ENCODE peak calls at places on chromosomes 4 and X, in six cellular contexts. C is breast epithelium, F is endothelial cell of umbilical vein, Y is AG10803, Q is H1, M is HepG2. U is an unnamed sample.

GRCh38 chr4:109872065-109872464 is 24.2 kb downstream of the LRIT3 start:
- DNase-seq in C (no peak), F (no peak), Y (no peak), M (no peak), Q (no peak), U (no peak)

GRCh38 chrX:96481831-96482230 is 202.8 kb upstream of the DIAPH2 start:
- DNase-seq in Y (no peak), M (no peak), F (no peak), Q (no peak), C (no peak), U (no peak)

GRCh38 chr4:4457803-4458550 is 71.1 kb downstream of the NSG1 start:
- DNase-seq in M (no peak), F (peak), Q (no peak), Y (peak), C (no peak), U (no peak)

GRCh38 chrX:47749185-47749967 is 87.3 kb upstream of the ZNF81 start:
- DNase-seq in Q (no peak), M (no peak), F (no peak), C (no peak), Y (peak), U (no peak)

GRCh38 chrX:46967547-46967946 is 55.3 kb downstream of the JADE3 start:
- DNase-seq in C (no peak), F (no peak), M (no peak), Y (no peak), Q (no peak), U (no peak)

GRCh38 chr4:1072830-1073446 is 40.4 kb downstream of the RNF212 start:
- DNase-seq in F (peak), C (peak), Q (no peak), M (peak), Y (peak), U (peak)

GRCh38 chr4:18020145-18020670 is 1.3 kb downstream of the LCORL start:
- DNase-seq in Y (peak), C (no peak), M (no peak), Q (no peak), F (peak), U (no peak)

GRCh38 chr4:114582625-114583024 is 16.0 kb upstream of the UGT8 start:
- DNase-seq in F (no peak), C (no peak), Y (no peak), Q (no peak), M (no peak), U (no peak)

GRCh38 chrX:131985526-131986049 is 37.5 kb upstream of the STK26 start:
- DNase-seq in F (no peak), M (peak), Q (no peak), C (no peak), Y (no peak), U (no peak)

GRCh38 chrX:155819966-155820491 is 61.1 kb upstream of the VAMP7 start:
- DNase-seq in Q (peak), M (peak), C (peak), F (peak), Y (peak), U (peak)

GRCh38 chr4:184937745-184938144 is 80.5 kb upstream of the HELT start:
- DNase-seq in Y (no peak), M (no peak), F (no peak), Q (no peak), C (no peak), U (peak)

GRCh38 chr4:89303177-89303576 is 4.4 kb downstream of the GPRIN3 start:
- DNase-seq in C (no peak), Q (no peak), F (no peak), Y (no peak), M (no peak), U (no peak)

GRCh38 chr4:65698631-65699030 is 28.3 kb upstream of the EPHA5 start:
- DNase-seq in M (no peak), Y (no peak), Q (no peak), C (no peak), F (no peak), U (no peak)

GRCh38 chr4:42488554-42488953 is 91.3 kb downstream of the SHISA3 start:
- DNase-seq in Y (no peak), Q (no peak), M (no peak), F (no peak), C (no peak), U (no peak)

GRCh38 chr4:150395872-150396271 is 186.1 kb upstream of the MAB21L2 start:
- DNase-seq in M (no peak), F (no peak), Y (no peak), Q (no peak), C (no peak), U (no peak)

GRCh38 chr4:144449623-144450022 is 196.3 kb upstream of the HHIP start:
- DNase-seq in Q (no peak), C (no peak), M (no peak), Y (peak), F (peak), U (no peak)

GRCh38 chr4:4981427-4981826 is 37.8 kb downstream of the CYTL1 start:
- DNase-seq in M (no peak), C (no peak), F (no peak), Y (peak), Q (no peak), U (no peak)

GRCh38 chrX:136619889-136620505 is 28.0 kb upstream of the CD40LG start:
- DNase-seq in M (no peak), Q (no peak), Y (no peak), F (no peak), C (no peak), U (no peak)

GRCh38 chrX:140664939-140665338 is 44.6 kb upstream of the LINC00632 start:
- DNase-seq in Y (peak), C (no peak), Q (no peak), F (no peak), M (peak), U (no peak)

GRCh38 chr4:23814606-23815005 is 75.2 kb downstream of the PPARGC1A start:
- DNase-seq in F (no peak), Y (peak), C (no peak), M (no peak), Q (no peak), U (no peak)

DNA sequence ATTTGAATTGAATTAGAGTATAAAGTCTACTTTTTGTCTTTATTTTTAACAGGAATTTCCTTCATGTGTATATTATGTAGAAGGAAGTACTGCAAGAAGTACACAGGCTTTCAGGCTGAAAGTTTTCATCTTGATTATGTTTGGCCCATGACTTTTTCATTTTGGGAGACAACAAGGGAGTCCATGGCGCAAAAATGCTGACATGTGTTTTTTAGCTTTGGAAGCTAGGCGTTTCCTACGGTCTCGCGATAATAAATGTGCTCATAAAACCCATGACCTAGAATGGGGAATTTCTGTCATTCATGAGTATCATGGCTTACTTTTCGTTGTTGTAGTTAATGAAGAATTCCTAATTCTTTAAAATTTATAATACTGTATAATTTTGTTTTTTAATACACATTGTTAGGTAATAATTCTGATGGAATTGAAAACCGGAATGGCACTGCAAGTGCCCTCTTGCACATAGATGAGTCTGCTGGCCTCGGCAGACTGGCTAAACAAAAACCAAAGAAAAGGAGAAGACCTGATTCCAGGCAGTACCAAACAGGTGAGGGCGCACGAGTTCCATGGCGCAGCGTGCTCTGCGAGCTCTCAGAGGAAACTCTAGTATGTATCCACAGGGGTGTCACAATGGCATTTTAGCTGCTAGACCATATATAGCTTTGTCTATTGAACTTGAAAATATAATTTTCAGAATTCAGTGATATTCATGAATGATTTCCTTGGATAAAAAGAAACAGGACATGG is 59.1 kb downstream of the ZFX start:
- DNase-seq in M (no peak), Y (no peak), F (no peak), C (no peak), Q (no peak), U (no peak)
- TF ChIP-seq CTCF in M (no peak), Y (no peak), F (no peak), C (no peak), Q (no peak), U (no peak)

GRCh38 chr4:3386486-3386885 is 55.3 kb upstream of the HGFAC start:
- DNase-seq in Y (no peak), Q (no peak), F (no peak), M (no peak), C (peak), U (no peak)

GRCh38 chr4:3384391-3384770 is 57.4 kb upstream of the HGFAC start:
- DNase-seq in F (no peak), Q (no peak), C (no peak), M (no peak), Y (no peak), U (no peak)

GRCh38 chr4:3387154-3387942 is 54.4 kb upstream of the HGFAC start:
- DNase-seq in M (no peak), F (no peak), Y (no peak), Q (no peak), C (no peak), U (no peak)

GRCh38 chr4:3384771-3385701 is 56.7 kb upstream of the HGFAC start:
- DNase-seq in C (peak), M (peak), Y (no peak), Q (no peak), F (peak), U (no peak)

GRCh38 chr4:3385719-3386440 is 55.9 kb upstream of the HGFAC start:
- DNase-seq in M (no peak), C (peak), Y (no peak), Q (no peak), F (no peak), U (no peak)
- H3K4me3 ChIP-seq in M (peak), C (peak), Y (no peak), Q (no peak), F (no peak), U (no peak)

GRCh38 chr4:56764775-56765174 is 56.7 kb downstream of the SPINK2 start:
- DNase-seq in Y (peak), Q (no peak), C (no peak), F (no peak), M (no peak), U (peak)

GRCh38 chr4:56760194-56760593 is 61.3 kb downstream of the SPINK2 start:
- DNase-seq in F (no peak), C (no peak), Q (no peak), Y (no peak), M (no peak), U (no peak)

GRCh38 chr4:56764206-56764605 is 57.3 kb downstream of the SPINK2 start:
- DNase-seq in Y (no peak), M (no peak), Q (no peak), C (no peak), F (no peak), U (no peak)

GRCh38 chr4:56757821-56758400 is 63.6 kb downstream of the SPINK2 start:
- DNase-seq in F (peak), Q (peak), C (peak), M (peak), Y (peak), U (peak)

DNA sequence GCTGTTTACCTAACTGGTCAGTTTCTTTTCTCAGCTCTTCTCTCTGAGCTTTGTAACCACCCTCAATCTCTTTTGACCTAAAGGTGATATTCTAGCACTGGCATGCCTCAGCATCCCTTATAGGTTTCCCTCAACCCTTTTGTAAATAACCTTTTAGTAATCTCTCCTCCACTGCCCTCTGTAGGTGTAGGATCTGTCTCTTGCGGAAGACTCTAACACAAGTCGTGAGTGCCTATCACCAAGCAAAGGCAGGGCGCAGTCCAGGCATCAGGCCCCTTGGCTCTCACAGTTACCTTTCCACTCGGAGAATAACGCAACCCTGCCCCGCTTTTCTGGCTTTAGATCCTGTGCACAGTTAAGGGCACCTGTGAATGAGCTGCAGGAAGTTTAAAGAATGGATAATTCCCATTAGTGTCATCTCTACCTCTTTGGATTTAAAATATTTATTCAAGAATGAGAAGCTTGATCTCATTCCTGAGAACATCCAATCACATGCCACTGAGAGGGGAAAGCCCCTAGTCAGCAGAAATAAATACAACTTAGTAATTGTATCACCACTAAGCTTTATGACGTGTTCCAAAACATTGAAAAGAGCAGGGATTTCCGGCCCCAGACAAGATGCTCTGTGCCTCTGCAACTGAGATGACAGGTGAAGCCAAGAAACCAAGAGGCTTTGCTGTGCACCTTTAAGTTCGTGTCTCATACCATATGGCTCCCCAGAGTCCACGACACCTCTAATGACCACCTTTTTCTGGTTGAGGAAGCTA is 58.8 kb downstream of the SPINK2 start:
- DNase-seq in Y (no peak), F (no peak), Q (no peak), M (no peak), C (no peak), U (no peak)
- TF ChIP-seq CTCF in Y (no peak), F (no peak), Q (no peak), M (no peak), C (no peak), U (no peak)

GRCh38 chrX:110316351-110317078 is 1.4 kb downstream of the AMMECR1 start:
- DNase-seq in C (no peak), Q (no peak), F (peak), Y (peak), M (no peak), U (no peak)

GRCh38 chrX:110318664-110318968 is 731 bp upstream of the AMMECR1 start:
- DNase-seq in Y (no peak), F (peak), Q (no peak), C (no peak), M (no peak), U (no peak)

GRCh38 chrX:110315541-110315940 is 2.3 kb downstream of the AMMECR1 start:
- DNase-seq in C (no peak), Y (no peak), Q (no peak), F (no peak), M (no peak), U (no peak)

GRCh38 chrX:110317079-110317819 is 636 bp downstream of the AMMECR1 start:
- DNase-seq in F (peak), Q (no peak), Y (no peak), M (no peak), C (no peak), U (no peak)

DNA sequence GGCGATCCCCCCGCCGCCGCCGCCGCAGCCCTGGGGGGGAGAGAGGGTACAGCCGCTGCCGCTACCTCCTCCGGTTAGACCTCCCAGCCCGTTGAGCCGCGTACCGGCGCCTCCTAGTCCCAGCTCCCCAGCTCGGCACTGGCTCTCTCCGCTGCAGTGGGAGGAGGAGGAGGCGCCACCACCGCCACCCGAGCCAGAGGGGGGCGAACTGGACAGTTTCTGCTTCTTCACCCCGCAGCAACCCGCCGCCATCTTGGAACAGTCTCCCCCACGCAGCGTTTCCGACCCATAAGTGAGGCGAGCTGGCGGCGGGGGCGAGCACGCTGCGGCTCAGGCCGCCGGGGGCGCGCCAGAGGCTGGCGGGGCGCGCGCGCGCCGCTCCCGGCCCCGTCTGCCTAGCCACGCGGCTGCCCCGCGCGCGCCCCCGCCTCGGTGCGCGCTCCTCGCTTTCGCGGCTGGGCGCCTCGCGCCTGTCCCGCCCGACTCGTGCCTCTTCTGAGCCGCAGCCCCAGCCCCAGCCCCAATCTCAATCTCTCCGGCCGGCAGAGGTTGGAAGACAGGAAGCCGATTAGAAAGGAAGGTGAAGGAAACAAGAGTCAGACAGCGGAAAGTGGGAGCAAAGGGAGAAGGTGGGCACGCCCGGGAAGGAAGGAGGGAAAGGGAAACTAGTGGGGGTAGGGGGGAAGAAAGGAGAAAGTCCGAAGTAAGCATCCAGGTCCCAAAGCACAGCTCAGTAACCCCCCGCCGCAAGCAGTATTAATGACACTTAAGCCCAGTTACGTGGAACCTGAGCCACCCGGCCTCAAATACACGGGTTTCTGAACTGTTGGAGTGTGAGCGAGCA is at the start of gene AMMECR1:
- DNase-seq in C (peak), Y (peak), M (peak), Q (no peak), F (peak), U (peak)
- H3K4me3 ChIP-seq in C (peak), Y (peak), M (peak), Q (peak), F (peak), U (peak)